ENCODE peak calls at places on chromosomes 4 and X, in five cellular contexts. S is A172, Y is cardiac muscle cell, G is retina, K is dermis blood vessel endothelial cell. U is an unnamed sample.

GRCh38 chr4:85175190-85175589 is 208.7 kb upstream of the WDFY3 start:
- DNase-seq in S (no peak), K (no peak), Y (no peak), G (no peak), U (no peak)

GRCh38 chrX:1077140-1077539 is 135.3 kb downstream of the CRLF2 start:
- DNase-seq in Y (no peak), K (no peak), S (no peak), G (peak), U (peak)

GRCh38 chrX:42087960-42088359 is 164.6 kb upstream of the CASK start:
- DNase-seq in G (no peak), S (no peak), Y (no peak), K (no peak), U (no peak)

GRCh38 chr4:75834095-75834771 is 68.0 kb downstream of the PPEF2 start:
- DNase-seq in G (no peak), K (no peak), S (no peak), Y (no peak), U (no peak)

GRCh38 chrX:13597928-13598327 is 28.5 kb downstream of the EGFL6 start:
- DNase-seq in S (no peak), G (no peak), K (no peak), Y (no peak), U (no peak)

GRCh38 chr4:121070696-121071639 is 1.4 kb downstream of the NDNF start:
- DNase-seq in Y (peak), G (peak), K (peak), S (no peak), U (no peak)

GRCh38 chr4:11628093-11628725 is 199.5 kb upstream of the HS3ST1 start:
- DNase-seq in S (no peak), G (no peak), Y (no peak), K (no peak), U (no peak)

GRCh38 chrX:151902813-151903591 is 9.7 kb upstream of the MAGEA4 start:
- DNase-seq in K (peak), G (no peak), S (peak), Y (no peak), U (no peak)

GRCh38 chr4:151267822-151268535 is 9.0 kb upstream of the PRSS48 start:
- DNase-seq in Y (no peak), S (no peak), K (no peak), G (no peak), U (no peak)

GRCh38 chr4:121706595-121707021 is 9.8 kb upstream of the ANXA5 start:
- DNase-seq in K (no peak), Y (no peak), G (no peak), S (peak), U (no peak)

GRCh38 chr4:10033191-10033881 is 12.0 kb upstream of the SLC2A9 start:
- DNase-seq in S (peak), K (peak), G (no peak), Y (no peak), U (peak)

GRCh38 chr4:59120287-59120814 is 2010.2 kb upstream of the IGFBP7 start:
- DNase-seq in S (no peak), K (no peak), Y (no peak), G (no peak), U (no peak)

GRCh38 chr4:71559957-71560541 is 221.2 kb downstream of the SLC4A4 start:
- DNase-seq in Y (no peak), K (no peak), S (no peak), G (no peak), U (no peak)

GRCh38 chrX:132716006-132716405 is 227.2 kb upstream of the MBNL3 start:
- DNase-seq in K (peak), G (no peak), S (no peak), Y (no peak), U (no peak)

GRCh38 chr4:155552180-155552579 is 114.5 kb upstream of the GUCY1A1 start:
- DNase-seq in Y (no peak), G (no peak), S (peak), K (no peak), U (no peak)

GRCh38 chr4:19739101-19739651 is 512.5 kb upstream of the SLIT2 start:
- DNase-seq in S (peak), Y (no peak), G (peak), K (peak), U (no peak)

GRCh38 chr4:61938250-61938846 is 738.2 kb downstream of the ADGRL3 start:
- DNase-seq in K (no peak), G (no peak), Y (no peak), S (peak), U (no peak)

GRCh38 chr4:133544097-133544496 is 395.0 kb downstream of the PCDH10 start:
- DNase-seq in Y (no peak), G (no peak), S (no peak), K (no peak), U (no peak)

GRCh38 chr4:98828801-98829200 is 100.1 kb downstream of the EIF4E start:
- DNase-seq in K (peak), G (no peak), S (no peak), Y (no peak), U (peak)

GRCh38 chrX:154401045-154401799 is 3.0 kb downstream of the RPL10 start:
- DNase-seq in S (no peak), G (no peak), K (no peak), Y (no peak), U (peak)

GRCh38 chr4:168796362-168797106 is 213.5 kb downstream of the CBR4 start:
- DNase-seq in G (no peak), K (peak), Y (no peak), S (peak), U (no peak)

GRCh38 chrX:16445166-16445752 is 204.7 kb upstream of the S100G start:
- DNase-seq in Y (peak), G (peak), K (peak), S (peak), U (peak)

GRCh38 chrX:1164322-1165288 is 47.8 kb downstream of the CRLF2 start:
- DNase-seq in K (peak), Y (peak), G (no peak), S (no peak), U (peak)

GRCh38 chrX:130091976-130092522 is 18.2 kb downstream of the ELF4 start:
- DNase-seq in K (peak), G (no peak), S (no peak), Y (no peak), U (peak)

GRCh38 chrX:68685722-68686683 is 38.5 kb downstream of the STARD8 start:
- DNase-seq in K (peak), Y (peak), S (no peak), G (peak), U (peak)

GRCh38 chrX:104972737-104973136 is 247.8 kb downstream of the TEX13A start:
- DNase-seq in K (no peak), S (no peak), G (no peak), Y (no peak), U (no peak)

GRCh38 chrX:112760697-112761096 is 79.9 kb downstream of the AMOT start:
- DNase-seq in Y (no peak), G (no peak), S (no peak), K (no peak), U (peak)

GRCh38 chr4:184096561-184097239 is 121.0 kb downstream of the ENPP6 start:
- DNase-seq in G (no peak), K (no peak), Y (no peak), S (no peak), U (no peak)